ENCODE peak calls at places on chromosomes 7 and 10, in nine cellular contexts. A is naive thymus-derived CD8-positive, alpha-beta T cell; M is ELR; R is naive thymus-derived CD4-positive, alpha-beta T cell; N is astrocyte of the spinal cord; U is LoVo; L is neural progenitor cell; D is AG04450; X is cardiac fibroblast. P is an unnamed sample.

GRCh38 chr7:151048911-151049463 is 656 bp downstream of the ASIC3 start:
- DNase-seq in N (no peak), A (no peak), M (no peak), U (no peak), D (no peak), L (no peak), X (no peak), R (no peak), P (no peak)

GRCh38 chr7:143492043-143492471 is 14.4 kb downstream of the TAS2R41 start:
- DNase-seq in U (peak; percentile 67), M (peak; percentile 91), A (no peak), L (no peak), R (no peak), X (peak; percentile 48), D (peak; percentile 23), N (peak; percentile 74), P (no peak)

GRCh38 chr10:69636273-69636575 is 6.2 kb downstream of the FAM241B start:
- DNase-seq in N (no peak), R (no peak), X (no peak), A (no peak), U (no peak), D (no peak), M (no peak), L (no peak), P (no peak)

GRCh38 chr7:155644178-155644970 is at the start of gene RBM33:
- DNase-seq in M (peak; percentile 85), L (peak; percentile 94), A (peak; percentile 73), R (peak; percentile 87), N (peak; percentile 85), X (peak; percentile 86), D (peak; percentile 49), U (peak; percentile 88), P (peak; percentile 84)

GRCh38 chr7:127888825-127889224 is 142.4 kb downstream of the LRRC4 start:
- DNase-seq in D (no peak), A (no peak), M (no peak), U (no peak), N (no peak), X (no peak), R (no peak), L (no peak), P (no peak)

GRCh38 chr7:107277331-107277730 is 108.5 kb downstream of the HBP1 start:
- DNase-seq in A (no peak), N (no peak), R (no peak), U (no peak), L (no peak), X (no peak), D (no peak), M (no peak), P (no peak)

GRCh38 chr10:14399641-14400040 is 68.9 kb upstream of the FRMD4A start:
- DNase-seq in L (no peak), R (no peak), U (no peak), X (no peak), A (no peak), N (no peak), D (no peak), M (peak; percentile 48), P (no peak)

GRCh38 chr7:155377837-155378579 is 79.9 kb upstream of the EN2 start:
- DNase-seq in X (peak; percentile 43), U (peak; percentile 24), D (no peak), R (no peak), N (peak; percentile 11), A (no peak), L (peak; percentile 69), M (no peak), P (no peak)

GRCh38 chr7:131726680-131727079 is 170.3 kb upstream of the PODXL start:
- DNase-seq in U (no peak), R (no peak), D (no peak), M (no peak), N (no peak), A (no peak), X (no peak), L (no peak), P (no peak)

GRCh38 chr10:61897671-61898434 is 3.6 kb upstream of the ARID5B start:
- DNase-seq in L (peak; percentile 62), N (peak; percentile 55), M (peak; percentile 67), R (peak; percentile 7), A (peak; percentile 9), U (peak; percentile 14), X (peak; percentile 74), D (no peak), P (no peak)

GRCh38 chr10:95841711-95842498 is 65.9 kb upstream of the CC2D2B start:
- DNase-seq in N (peak; percentile 79), A (peak; percentile 20), D (peak; percentile 27), L (peak; percentile 74), R (peak; percentile 47), X (peak; percentile 82), U (peak; percentile 24), M (peak; percentile 71), P (no peak)

GRCh38 chr7:103989200-103989784 is at the start of gene RELN:
- DNase-seq in X (peak; percentile 29), M (peak; percentile 36), A (no peak), U (no peak), D (no peak), L (peak; percentile 74), N (peak; percentile 40), R (no peak), P (peak; percentile 6)

GRCh38 chr10:124557648-124558338 is 96.2 kb downstream of the LHPP start:
- DNase-seq in X (no peak), L (no peak), D (no peak), U (no peak), R (no peak), M (no peak), N (no peak), A (no peak), P (no peak)

GRCh38 chr10:88966785-88967184 is 14.2 kb upstream of the ACTA2 start:
- DNase-seq in U (no peak), A (no peak), R (no peak), N (no peak), L (no peak), M (no peak), X (no peak), D (no peak), P (no peak)

GRCh38 chr10:33067481-33067880 is 109.5 kb upstream of the ITGB1 start:
- DNase-seq in L (no peak), A (no peak), R (no peak), M (no peak), D (no peak), N (no peak), U (no peak), X (peak; percentile 65), P (no peak)

GRCh38 chr7:128745706-128746105 is 6.5 kb downstream of the CALU start:
- DNase-seq in N (no peak), L (no peak), X (no peak), U (no peak), R (no peak), A (no peak), D (no peak), M (no peak), P (no peak)

GRCh38 chr10:124701435-124701834 is 42.7 kb downstream of the FAM53B start:
- DNase-seq in D (peak; percentile 11), U (no peak), N (peak; percentile 74), R (no peak), X (peak; percentile 95), M (no peak), A (no peak), L (no peak), P (no peak)

GRCh38 chr10:85741626-85742300 is 624.8 kb downstream of the GRID1 start:
- DNase-seq in L (no peak), R (no peak), A (no peak), N (no peak), U (no peak), M (no peak), D (no peak), X (no peak), P (no peak)

GRCh38 chr7:164882-165660 is 27.3 kb upstream of the FAM20C start:
- DNase-seq in U (no peak), N (no peak), A (no peak), L (no peak), D (no peak), X (no peak), M (no peak), R (no peak), P (no peak)

P was measured in stimulated activated naive CD8-positive, alpha-beta T cell treated with anti-CD3 and anti-CD28 coated beads, Interleukin-15, amount 100 ng/mL, for 72 hours.